ENCODE peak calls at places on chromosomes 5 and 9, in five cellular contexts. One of them, this sample, is unnamed.

GRCh38 chr5:93570294-93571110 is 10.5 kb downstream of the NR2F1-AS1 start:
- DNase-seq in gastrocnemius medialis: no peak
- DNase-seq in A549: no peak
- DNase-seq in ovary: no peak
- DNase-seq in heart left ventricle: no peak
- DNase-seq in this sample: no peak

GRCh38 chr5:82387041-82387818 is 109.1 kb upstream of the RPS23 start:
- DNase-seq in gastrocnemius medialis: no peak
- DNase-seq in A549: peak
- DNase-seq in ovary: no peak
- DNase-seq in heart left ventricle: no peak
- DNase-seq in this sample: no peak

GRCh38 chr9:109557481-109557880 is 59.4 kb upstream of the PTPN3 start:
- DNase-seq in gastrocnemius medialis: no peak
- DNase-seq in A549: no peak
- DNase-seq in ovary: no peak
- DNase-seq in heart left ventricle: no peak
- DNase-seq in this sample: no peak

GRCh38 chr5:173793677-173794570 is 94.2 kb upstream of the CPEB4 start:
- DNase-seq in gastrocnemius medialis: peak
- DNase-seq in A549: no peak
- DNase-seq in ovary: no peak
- DNase-seq in heart left ventricle: no peak
- DNase-seq in this sample: no peak

GRCh38 chr9:136409557-136410455 is 608 bp downstream of the ENTR1 start:
- DNase-seq in gastrocnemius medialis: peak
- DNase-seq in A549: peak
- DNase-seq in ovary: no peak
- DNase-seq in heart left ventricle: no peak
- DNase-seq in this sample: no peak

GRCh38 chr5:90878549-90879196 is 320.1 kb downstream of the ADGRV1 start:
- DNase-seq in gastrocnemius medialis: no peak
- DNase-seq in A549: no peak
- DNase-seq in ovary: no peak
- DNase-seq in heart left ventricle: peak
- DNase-seq in this sample: no peak

GRCh38 chr5:3659907-3660306 is 64.3 kb downstream of the IRX1 start:
- DNase-seq in gastrocnemius medialis: no peak
- DNase-seq in A549: no peak
- DNase-seq in ovary: no peak
- DNase-seq in heart left ventricle: no peak
- DNase-seq in this sample: no peak

GRCh38 chr9:126722922-126723806 is 81.7 kb upstream of the ZBTB43 start:
- DNase-seq in gastrocnemius medialis: no peak
- DNase-seq in A549: no peak
- DNase-seq in ovary: no peak
- DNase-seq in heart left ventricle: no peak
- DNase-seq in this sample: peak

GRCh38 chr9:117720555-117720954 is 16.4 kb downstream of the TLR4 start:
- DNase-seq in gastrocnemius medialis: peak
- DNase-seq in A549: no peak
- DNase-seq in ovary: no peak
- DNase-seq in heart left ventricle: peak
- DNase-seq in this sample: no peak

GRCh38 chr9:135989722-135990467 is 28.7 kb upstream of the UBAC1 start:
- DNase-seq in gastrocnemius medialis: no peak
- DNase-seq in A549: no peak
- DNase-seq in ovary: peak
- DNase-seq in heart left ventricle: no peak
- DNase-seq in this sample: peak

GRCh38 chr5:21152611-21153010 is 1164.6 kb upstream of the CDH18 start:
- DNase-seq in gastrocnemius medialis: no peak
- DNase-seq in A549: peak
- DNase-seq in ovary: no peak
- DNase-seq in heart left ventricle: no peak
- DNase-seq in this sample: peak

GRCh38 chr9:105447386-105447813 is 434 bp upstream of the FSD1L start:
- DNase-seq in gastrocnemius medialis: no peak
- DNase-seq in A549: no peak
- DNase-seq in ovary: no peak
- DNase-seq in heart left ventricle: no peak
- DNase-seq in this sample: no peak

GRCh38 chr5:147782053-147783028 is at the start of gene JAKMIP2:
- DNase-seq in gastrocnemius medialis: peak
- DNase-seq in A549: no peak
- DNase-seq in ovary: no peak
- DNase-seq in heart left ventricle: peak
- DNase-seq in this sample: peak
- TF ChIP-seq POLR2A in gastrocnemius medialis: no peak
- TF ChIP-seq POLR2A in A549: no peak
- TF ChIP-seq POLR2A in ovary: no peak
- TF ChIP-seq POLR2A in heart left ventricle: no peak
- TF ChIP-seq POLR2A in this sample: no peak

GRCh38 chr5:170327802-170328201 is 30.2 kb upstream of the LCP2 start:
- DNase-seq in gastrocnemius medialis: no peak
- DNase-seq in A549: no peak
- DNase-seq in ovary: no peak
- DNase-seq in heart left ventricle: no peak
- DNase-seq in this sample: no peak

GRCh38 chr5:170327168-170327567 is 29.6 kb upstream of the LCP2 start:
- DNase-seq in gastrocnemius medialis: no peak
- DNase-seq in A549: no peak
- DNase-seq in ovary: no peak
- DNase-seq in heart left ventricle: no peak
- DNase-seq in this sample: no peak

GRCh38 chr5:170332058-170332457 is 34.5 kb upstream of the LCP2 start:
- DNase-seq in gastrocnemius medialis: no peak
- DNase-seq in A549: no peak
- DNase-seq in ovary: no peak
- DNase-seq in heart left ventricle: no peak
- DNase-seq in this sample: no peak

GRCh38 chr5:170330568-170331054 is 33.0 kb upstream of the LCP2 start:
- DNase-seq in gastrocnemius medialis: no peak
- DNase-seq in A549: no peak
- DNase-seq in ovary: no peak
- DNase-seq in heart left ventricle: no peak
- DNase-seq in this sample: no peak

DNA sequence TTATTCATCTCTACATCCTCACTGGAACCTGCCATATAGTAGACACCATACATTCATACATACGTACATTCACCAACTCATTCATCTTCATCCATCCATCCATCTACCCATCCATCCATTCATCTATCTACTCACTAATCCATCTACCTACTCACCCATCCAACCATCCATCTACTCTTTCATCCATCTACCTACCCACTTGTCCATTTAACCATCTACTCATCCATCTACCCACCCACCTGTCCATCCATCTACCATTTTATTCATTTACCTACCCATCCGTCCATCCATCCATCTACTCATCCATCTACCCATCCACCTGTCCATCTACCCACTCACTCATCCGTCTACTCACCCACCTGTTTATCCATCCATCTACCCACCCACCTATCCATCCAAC is 31.9 kb upstream of the LCP2 start:
- DNase-seq in gastrocnemius medialis: no peak
- DNase-seq in A549: no peak
- DNase-seq in ovary: no peak
- DNase-seq in heart left ventricle: no peak
- DNase-seq in this sample: no peak
- TF ChIP-seq POLR2A in gastrocnemius medialis: no peak
- TF ChIP-seq POLR2A in A549: no peak
- TF ChIP-seq POLR2A in ovary: no peak
- TF ChIP-seq POLR2A in heart left ventricle: no peak
- TF ChIP-seq POLR2A in this sample: no peak

GRCh38 chr9:134373953-134374300 is 47.7 kb downstream of the RXRA start:
- DNase-seq in gastrocnemius medialis: peak
- DNase-seq in A549: no peak
- DNase-seq in ovary: no peak
- DNase-seq in heart left ventricle: no peak
- DNase-seq in this sample: no peak

GRCh38 chr9:134376386-134377142 is 50.3 kb downstream of the RXRA start:
- DNase-seq in gastrocnemius medialis: peak
- DNase-seq in A549: no peak
- DNase-seq in ovary: peak
- DNase-seq in heart left ventricle: no peak
- DNase-seq in this sample: no peak

GRCh38 chr9:134374301-134375010 is 48.2 kb downstream of the RXRA start:
- DNase-seq in gastrocnemius medialis: peak
- DNase-seq in A549: no peak
- DNase-seq in ovary: no peak
- DNase-seq in heart left ventricle: no peak
- DNase-seq in this sample: no peak

GRCh38 chr9:134375430-134376385 is 49.5 kb downstream of the RXRA start:
- DNase-seq in gastrocnemius medialis: peak
- DNase-seq in A549: no peak
- DNase-seq in ovary: peak
- DNase-seq in heart left ventricle: no peak
- DNase-seq in this sample: peak

DNA sequence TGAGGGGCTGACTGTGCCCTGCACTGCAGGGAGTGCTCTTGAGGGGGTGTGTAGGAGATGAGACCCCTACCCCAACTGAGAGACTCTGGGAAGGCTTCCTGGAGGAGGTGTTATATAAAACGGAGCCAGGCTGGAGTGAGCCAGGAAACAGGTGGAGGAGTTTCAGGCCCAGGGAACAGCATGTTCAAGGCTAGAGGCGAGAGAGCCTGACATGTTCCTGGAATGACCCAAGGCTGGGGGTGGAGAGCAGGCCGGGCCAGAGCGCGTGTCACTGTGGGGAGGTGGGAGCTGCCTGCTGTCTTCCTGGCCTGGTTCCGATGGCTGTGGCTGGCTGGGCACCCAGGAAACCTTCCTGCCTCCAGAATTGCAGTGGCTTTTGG is 48.7 kb downstream of the RXRA start:
- DNase-seq in gastrocnemius medialis: peak
- DNase-seq in A549: no peak
- DNase-seq in ovary: no peak
- DNase-seq in heart left ventricle: no peak
- DNase-seq in this sample: peak
- TF ChIP-seq POLR2A in gastrocnemius medialis: no peak
- TF ChIP-seq POLR2A in A549: no peak
- TF ChIP-seq POLR2A in ovary: no peak
- TF ChIP-seq POLR2A in heart left ventricle: no peak
- TF ChIP-seq POLR2A in this sample: no peak

DNA sequence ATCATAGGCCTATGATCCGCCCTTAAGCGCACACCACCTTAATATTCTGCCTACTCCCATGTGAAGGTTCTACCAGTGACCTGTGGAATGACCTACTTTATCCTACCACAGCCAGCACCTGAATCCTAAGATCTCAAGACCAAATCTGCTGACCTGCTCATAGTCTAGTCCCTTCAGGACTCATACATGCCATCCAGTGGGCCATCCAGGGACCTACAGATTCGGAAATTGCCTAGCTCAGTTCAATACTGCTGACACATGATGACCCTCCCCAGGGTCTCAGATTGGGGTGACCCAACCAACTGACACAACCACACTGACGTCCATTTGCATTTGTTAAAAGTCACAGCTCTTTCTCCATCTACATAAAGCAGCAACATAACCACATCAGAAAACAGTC is 443.8 kb upstream of the ST8SIA4 start:
- DNase-seq in gastrocnemius medialis: no peak
- DNase-seq in A549: no peak
- DNase-seq in ovary: no peak
- DNase-seq in heart left ventricle: no peak
- DNase-seq in this sample: no peak
- TF ChIP-seq POLR2A in gastrocnemius medialis: no peak
- TF ChIP-seq POLR2A in A549: no peak
- TF ChIP-seq POLR2A in ovary: no peak
- TF ChIP-seq POLR2A in heart left ventricle: no peak
- TF ChIP-seq POLR2A in this sample: no peak

DNA sequence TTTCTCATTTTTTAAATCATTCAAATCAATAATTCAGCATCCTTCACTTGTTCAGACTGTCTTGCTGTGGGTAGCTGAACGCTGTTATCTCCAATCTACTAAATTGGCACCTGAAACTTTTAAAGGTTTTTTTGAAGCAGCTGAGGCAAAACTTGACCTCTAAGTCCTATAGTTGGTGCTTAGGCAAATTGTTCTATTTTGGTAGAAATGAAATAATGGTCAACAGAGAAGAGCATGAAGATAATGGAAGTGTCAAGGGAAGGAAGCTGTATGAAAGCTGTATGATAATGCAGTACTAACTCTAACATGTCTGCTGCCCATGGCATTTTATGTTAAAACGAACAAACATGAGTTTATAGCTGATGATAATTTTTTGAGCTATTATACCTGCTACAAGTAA is 138.0 kb downstream of the GDNF start:
- DNase-seq in gastrocnemius medialis: no peak
- DNase-seq in A549: no peak
- DNase-seq in ovary: no peak
- DNase-seq in heart left ventricle: no peak
- DNase-seq in this sample: no peak
- TF ChIP-seq POLR2A in gastrocnemius medialis: no peak
- TF ChIP-seq POLR2A in A549: no peak
- TF ChIP-seq POLR2A in ovary: no peak
- TF ChIP-seq POLR2A in heart left ventricle: no peak
- TF ChIP-seq POLR2A in this sample: no peak